ENCODE peak calls at places on chromosomes 12 and 14, in eight cellular contexts. D, M, X, Y, T, G, B and S are unnamed samples.

GRCh38 chr12:30694971-30695326 is 720 bp downstream of the IPO8 start:
- DNase-seq in D (peak; percentile 11), M (peak; percentile 56), X (peak; percentile 30), Y (peak; percentile 62), T (peak; percentile 61), G (peak; percentile 35), B (no peak), S (peak; percentile 58)

GRCh38 chr14:65910108-65910507 is 497.6 kb downstream of the FUT8 start:
- DNase-seq in D (no peak), M (no peak), X (no peak), Y (no peak), T (no peak), G (peak; percentile 28), B (no peak), S (no peak)

GRCh38 chr14:36295642-36296627 is 24.5 kb downstream of the MBIP start:
- DNase-seq in D (no peak), M (no peak), X (no peak), Y (no peak), T (no peak), G (no peak), B (no peak), S (no peak)

GRCh38 chr12:123696209-123696608 is 15.9 kb upstream of the ATP6V0A2 start:
- DNase-seq in D (no peak), M (no peak), X (peak; percentile 42), Y (no peak), T (no peak), G (no peak), B (no peak), S (peak; percentile 20)

GRCh38 chr14:23582906-23583760 is 4.5 kb upstream of the JPH4 start:
- DNase-seq in D (no peak), M (no peak), X (no peak), Y (no peak), T (no peak), G (no peak), B (no peak), S (no peak)

GRCh38 chr14:95184413-95184790 is 27.1 kb upstream of the DICER1 start:
- DNase-seq in D (no peak), M (no peak), X (no peak), Y (no peak), T (no peak), G (no peak), B (no peak), S (no peak)

GRCh38 chr12:59500335-59500734 is 95.5 kb upstream of the SLC16A7 start:
- DNase-seq in D (no peak), M (no peak), X (no peak), Y (no peak), T (no peak), G (no peak), B (no peak), S (no peak)

GRCh38 chr14:87894920-87895319 is 98.1 kb downstream of the GALC start:
- DNase-seq in D (no peak), M (no peak), X (no peak), Y (no peak), T (no peak), G (no peak), B (no peak), S (no peak)

GRCh38 chr14:93089501-93090269 is 26.0 kb downstream of the ITPK1 start:
- DNase-seq in D (no peak), M (no peak), X (no peak), Y (no peak), T (no peak), G (no peak), B (no peak), S (no peak)

GRCh38 chr14:93094121-93094918 is 21.4 kb downstream of the ITPK1 start:
- DNase-seq in D (no peak), M (no peak), X (no peak), Y (no peak), T (no peak), G (no peak), B (no peak), S (no peak)

GRCh38 chr14:93092606-93093556 is 22.8 kb downstream of the ITPK1 start:
- DNase-seq in D (no peak), M (no peak), X (no peak), Y (no peak), T (no peak), G (no peak), B (no peak), S (no peak)

GRCh38 chr14:93091666-93092065 is 24.1 kb downstream of the ITPK1 start:
- DNase-seq in D (no peak), M (no peak), X (no peak), Y (no peak), T (no peak), G (no peak), B (no peak), S (no peak)

DNA sequence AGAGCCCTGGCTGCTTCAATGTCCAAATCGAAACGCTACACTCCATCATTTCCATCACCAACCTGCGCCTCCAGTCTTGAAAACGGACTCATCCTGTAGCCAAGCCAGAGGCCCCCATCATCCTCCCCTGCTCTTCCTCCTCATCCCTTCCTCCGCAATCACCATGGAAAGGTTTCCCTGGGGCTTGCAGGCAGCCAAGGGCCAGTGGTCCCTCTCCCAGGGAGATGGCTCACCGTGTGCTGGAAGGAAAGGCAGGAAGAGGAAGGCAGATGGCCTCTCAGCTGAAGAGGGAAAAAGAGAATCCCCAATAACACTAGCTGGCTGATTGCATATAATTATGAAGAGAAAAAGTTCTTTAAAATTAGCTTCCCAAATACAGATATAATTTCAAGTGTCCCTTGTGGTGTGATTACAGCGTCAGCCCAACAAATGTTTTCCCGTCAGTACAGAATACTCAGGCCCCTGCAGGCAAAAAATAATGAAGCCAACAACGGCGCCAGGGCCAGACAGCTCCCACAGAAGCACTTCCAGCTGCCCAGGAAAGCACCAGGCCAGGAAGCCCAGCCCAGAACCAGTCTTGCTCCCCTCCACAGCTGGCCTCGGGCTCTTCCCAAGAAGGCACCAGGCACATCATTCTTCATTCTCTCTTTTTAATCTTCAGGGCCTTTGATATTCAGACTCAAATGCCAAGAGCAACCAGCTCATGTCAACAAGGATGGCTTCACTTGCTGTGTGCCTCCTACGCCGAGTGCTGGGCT is 24.7 kb downstream of the ITPK1 start:
- DNase-seq in D (no peak), M (no peak), X (peak; percentile 13), Y (no peak), T (no peak), G (no peak), B (no peak), S (no peak)
- H3K27ac ChIP-seq in D (no peak overlapping the region), M (peak overlapping the region; percentile 40), X (no peak overlapping the region), Y (no peak overlapping the region), T (no peak overlapping the region), G (no peak overlapping the region), B (peak overlapping the region; percentile 49), S (no peak overlapping the region)

DNA sequence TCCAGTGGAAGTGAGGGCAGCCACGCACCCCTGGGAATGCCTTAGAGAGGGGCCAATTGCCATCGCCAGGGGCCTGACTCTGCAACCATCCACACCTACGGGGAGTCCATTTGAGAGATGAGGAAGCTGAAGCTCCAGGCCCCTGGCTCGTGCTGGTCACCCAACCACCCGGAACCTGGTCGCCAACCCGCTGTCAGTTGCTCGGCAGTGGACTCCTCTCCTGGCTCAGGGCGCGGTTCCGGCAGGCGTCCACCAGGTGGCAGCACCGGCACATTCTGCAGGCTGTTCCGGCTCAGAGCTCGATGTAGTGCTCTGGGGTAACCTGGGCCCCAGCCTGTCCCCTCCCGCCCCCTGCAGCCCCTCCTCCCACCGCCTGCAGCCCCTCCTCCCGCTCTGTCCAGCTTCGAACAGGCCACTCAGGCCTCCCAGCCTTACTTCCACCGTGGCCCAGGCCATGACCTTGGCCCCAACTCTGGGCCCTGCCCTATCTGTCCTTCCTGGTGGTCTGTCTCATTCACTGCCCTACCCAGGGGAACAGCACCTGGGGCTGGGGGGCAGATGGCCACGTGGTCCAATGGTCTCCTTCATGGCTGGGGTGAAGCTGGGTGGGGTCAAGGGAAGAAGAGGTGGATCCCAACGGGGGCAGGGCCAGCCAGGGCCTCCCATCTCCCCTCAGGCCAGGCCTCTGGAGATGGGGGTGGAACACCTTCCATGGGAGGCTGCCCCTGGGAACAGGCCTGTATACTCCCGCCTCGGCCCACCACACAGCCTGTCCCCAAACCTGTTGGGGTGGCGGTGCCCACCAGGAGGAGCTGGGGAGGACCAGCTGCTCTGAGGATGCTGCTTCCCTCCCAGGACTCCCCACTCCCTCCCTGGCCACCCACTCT is 15.7 kb downstream of the SIVA1 start:
- DNase-seq in D (peak; percentile 83), M (peak; percentile 93), X (peak; percentile 87), Y (peak; percentile 94), T (peak; percentile 75), G (peak; percentile 72), B (peak; percentile 95), S (peak; percentile 93)
- TF ChIP-seq CTCF in D (peak; percentile 85), M (peak; percentile 96), X (peak; percentile 96), Y (peak; percentile 92), T (peak; percentile 73), G (peak; percentile 87), B (peak; percentile 93), S (peak; percentile 91)

GRCh38 chr14:75176142-75176820 is at the start of gene TMED10:
- DNase-seq in D (peak; percentile 77), M (peak; percentile 93), X (peak; percentile 84), Y (peak; percentile 91), T (peak; percentile 90), G (peak; percentile 85), B (peak; percentile 95), S (peak; percentile 93)
- TF ChIP-seq POLR2A in D (peak; percentile 85), M (peak; percentile 78), X (peak; percentile 23), Y (peak; percentile 48), T (peak; percentile 65), G (peak; percentile 82), B (peak; percentile 36), S (peak; percentile 91)

GRCh38 chr12:106341086-106341879 is 16.3 kb upstream of the POLR3B start:
- DNase-seq in D (no peak), M (no peak), X (no peak), Y (no peak), T (no peak), G (peak; percentile 19), B (no peak), S (peak; percentile 57)
- H3K27ac ChIP-seq in D (no peak overlapping the region), M (no peak overlapping the region), X (no peak overlapping the region), Y (no peak overlapping the region), T (no peak overlapping the region), G (no peak overlapping the region), B (peak overlapping the region; percentile 65), S (no peak overlapping the region)

GRCh38 chr12:95790025-95790911 is at the start of gene NTN4:
- DNase-seq in D (no peak), M (peak; percentile 64), X (peak; percentile 52), Y (peak; percentile 74), T (peak; percentile 67), G (peak; percentile 24), B (peak; percentile 82), S (peak; percentile 69)

GRCh38 chr12:95788637-95789036 is 1.9 kb downstream of the NTN4 start:
- DNase-seq in D (no peak), M (no peak), X (no peak), Y (no peak), T (peak; percentile 77), G (peak; percentile 68), B (no peak), S (peak; percentile 30)

GRCh38 chr12:95787274-95787814 is 3.2 kb downstream of the NTN4 start:
- DNase-seq in D (no peak), M (no peak), X (no peak), Y (no peak), T (no peak), G (peak; percentile 14), B (no peak), S (no peak)

GRCh38 chr12:95790912-95791849 is 617 bp upstream of the NTN4 start:
- DNase-seq in D (no peak), M (peak; percentile 20), X (peak; percentile 32), Y (peak; percentile 55), T (peak; percentile 46), G (peak; percentile 22), B (no peak), S (peak; percentile 50)

GRCh38 chr12:95789126-95790024 is 1.2 kb downstream of the NTN4 start:
- DNase-seq in D (no peak), M (peak; percentile 17), X (peak; percentile 13), Y (peak; percentile 57), T (no peak), G (peak; percentile 13), B (peak; percentile 70), S (peak; percentile 66)
- TF ChIP-seq CTCF in D (no peak), M (no peak), X (no peak), Y (no peak), T (no peak), G (no peak), B (no peak), S (no peak)

GRCh38 chr14:102835959-102836358 is 58.7 kb downstream of the TRAF3 start:
- DNase-seq in D (no peak), M (no peak), X (no peak), Y (no peak), T (no peak), G (no peak), B (no peak), S (no peak)
- TF ChIP-seq POLR2A in D (no peak), M (no peak), X (no peak), Y (no peak), T (no peak), G (no peak), B (no peak), S (no peak)